ENCODE peak calls at places on chromosome 6, in six cellular contexts. S is right atrium auricular region; G is heart right ventricle; B is effector memory CD4-positive, alpha-beta T cell; D is tibial artery; V is ascending aorta. O is an unnamed sample. For H3K27me3, the result is how much of the 10 kb centered on the place peaks cover.

GRCh38 chr6:43089467-43089866 is 13.4 kb downstream of the PTK7 start:
- DNase-seq in V (no peak), G (no peak), B (no peak), S (no peak), D (no peak), O (no peak)

GRCh38 chr6:149049230-149049629 is 268.3 kb upstream of the TAB2 start:
- DNase-seq in V (no peak), G (no peak), S (no peak), D (no peak), B (no peak), O (no peak)

GRCh38 chr6:48109902-48110301 is 1.1 kb downstream of the PTCHD4 start:
- DNase-seq in D (no peak), G (no peak), S (no peak), V (no peak), B (no peak), O (no peak)

GRCh38 chr6:17431581-17431980 is 38.2 kb downstream of the CAP2 start:
- DNase-seq in G (no peak), D (no peak), B (no peak), S (no peak), V (no peak), O (no peak)

GRCh38 chr6:105359419-105360366 is 43.2 kb downstream of the PREP start:
- DNase-seq in D (no peak), S (no peak), B (no peak), V (no peak), G (no peak), O (no peak)

GRCh38 chr6:52497652-52498408 is 77.7 kb downstream of the EFHC1 start:
- DNase-seq in B (no peak), D (no peak), G (no peak), V (peak), S (peak), O (no peak)

GRCh38 chr6:53154071-53154470 is 5.4 kb upstream of the GCM1 start:
- DNase-seq in S (no peak), D (no peak), B (no peak), G (no peak), V (no peak), O (no peak)

GRCh38 chr6:21556506-21556905 is 37.0 kb upstream of the SOX4 start:
- DNase-seq in G (no peak), V (no peak), D (no peak), B (no peak), S (no peak), O (no peak)

GRCh38 chr6:56292505-56293181 is 45.3 kb upstream of the COL21A1 start:
- DNase-seq in B (no peak), S (no peak), D (no peak), G (no peak), V (no peak), O (no peak)

GRCh38 chr6:157518399-157519250 is 137.6 kb downstream of the ZDHHC14 start:
- DNase-seq in D (no peak), V (no peak), G (no peak), S (no peak), B (no peak), O (no peak)

GRCh38 chr6:55423933-55424332 is 96.7 kb downstream of the GFRAL start:
- DNase-seq in V (no peak), S (no peak), G (no peak), D (no peak), B (no peak), O (no peak)

GRCh38 chr6:111013144-111013905 is 31.5 kb downstream of the RPF2 start:
- DNase-seq in D (no peak), G (no peak), B (no peak), S (no peak), V (no peak), O (no peak)

GRCh38 chr6:42436825-42437224 is 14.9 kb downstream of the TRERF1 start:
- DNase-seq in G (no peak), D (no peak), V (no peak), S (no peak), B (no peak), O (no peak)

GRCh38 chr6:22320750-22321149 is 23.9 kb upstream of the PRL start:
- DNase-seq in S (no peak), B (no peak), D (no peak), V (no peak), G (no peak), O (no peak)

GRCh38 chr6:156474507-156475120 is 302.6 kb upstream of the ARID1B start:
- DNase-seq in D (no peak), V (no peak), S (no peak), G (no peak), B (no peak), O (no peak)

GRCh38 chr6:33989016-33989854 is 156.7 kb downstream of the GRM4 start:
- DNase-seq in V (peak), G (no peak), D (peak), B (no peak), S (no peak), O (peak)

GRCh38 chr6:101069191-101069795 is 188.2 kb upstream of the ASCC3 start:
- DNase-seq in B (no peak), G (no peak), V (no peak), D (no peak), S (no peak), O (no peak)

GRCh38 chr6:124487778-124488431 is 474.3 kb upstream of the RNF217 start:
- DNase-seq in G (no peak), V (no peak), B (no peak), D (no peak), S (no peak), O (no peak)

GRCh38 chr6:157056275-157056674 is 267.0 kb downstream of the TMEM242 start:
- DNase-seq in B (no peak), S (no peak), V (no peak), D (no peak), G (no peak), O (no peak)

GRCh38 chr6:55399331-55399730 is 72.1 kb downstream of the GFRAL start:
- DNase-seq in S (no peak), V (no peak), G (no peak), D (no peak), B (no peak), O (no peak)

GRCh38 chr6:70680396-70680795 is 12.7 kb downstream of the SMAP1 start:
- DNase-seq in S (no peak), V (no peak), B (no peak), G (no peak), D (no peak), O (no peak)

GRCh38 chr6:350371-350770 is 41.2 kb upstream of the IRF4 start:
- DNase-seq in S (no peak), G (no peak), V (no peak), D (no peak), B (no peak), O (no peak)

GRCh38 chr6:93784794-93785757 is 365.7 kb upstream of the EPHA7 start:
- DNase-seq in B (no peak), V (no peak), S (no peak), D (no peak), G (no peak), O (no peak)

GRCh38 chr6:6256881-6257280 is 63.6 kb downstream of the F13A1 start:
- DNase-seq in D (no peak), S (no peak), V (no peak), B (no peak), G (no peak), O (no peak)
- H3K27me3 ChIP-seq in D (under half), S (under half), V (under half), B (under half), G (under half), O (under half)

GRCh38 chr6:1368940-1369339 is 20.4 kb upstream of the FOXF2 start:
- DNase-seq in B (no peak), D (no peak), V (no peak), S (no peak), G (no peak), O (no peak)

GRCh38 chr6:1376653-1377052 is 12.7 kb upstream of the FOXF2 start:
- DNase-seq in D (no peak), B (no peak), S (no peak), V (no peak), G (no peak), O (no peak)

GRCh38 chr6:1367771-1368170 is 21.6 kb upstream of the FOXF2 start:
- DNase-seq in V (no peak), B (no peak), D (no peak), G (no peak), S (no peak), O (no peak)

GRCh38 chr6:1372690-1373089 is 16.7 kb upstream of the FOXF2 start:
- DNase-seq in V (no peak), S (no peak), G (no peak), D (no peak), B (no peak), O (no peak)

DNA sequence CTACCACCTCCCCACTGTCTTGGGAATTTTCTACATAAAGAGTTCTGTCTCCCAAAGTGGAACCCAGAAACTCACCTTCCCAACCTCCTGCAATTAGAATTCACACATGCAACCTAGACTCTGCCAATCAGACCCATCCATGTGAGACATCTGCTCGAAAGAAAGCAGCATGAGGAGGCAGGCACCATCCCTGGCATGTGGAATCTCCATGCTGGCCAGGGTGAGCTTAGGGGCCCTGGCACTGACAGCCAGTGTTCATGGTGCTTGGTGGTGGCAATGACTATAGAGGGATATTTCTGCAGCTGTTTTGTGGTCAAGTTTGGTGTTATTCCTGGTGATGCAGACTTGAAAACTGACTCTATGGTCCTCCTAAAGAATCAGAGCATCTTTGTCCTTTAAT is 17.4 kb upstream of the FOXF2 start:
- DNase-seq in B (no peak), G (no peak), D (no peak), V (no peak), S (no peak), O (no peak)
- H3K27me3 ChIP-seq in B (under half), G (half or more), D (under half), V (under half), S (under half), O (under half)

GRCh38 chr6:126890055-126890454 is 228.4 kb upstream of the RSPO3 start:
- DNase-seq in G (no peak), V (no peak), B (no peak), S (no peak), D (no peak), O (no peak)

GRCh38 chr6:126886106-126886505 is 232.4 kb upstream of the RSPO3 start:
- DNase-seq in G (no peak), B (no peak), D (no peak), V (no peak), S (no peak), O (no peak)

GRCh38 chr6:126891158-126891557 is 227.3 kb upstream of the RSPO3 start:
- DNase-seq in D (no peak), G (no peak), S (no peak), B (no peak), V (no peak), O (no peak)

DNA sequence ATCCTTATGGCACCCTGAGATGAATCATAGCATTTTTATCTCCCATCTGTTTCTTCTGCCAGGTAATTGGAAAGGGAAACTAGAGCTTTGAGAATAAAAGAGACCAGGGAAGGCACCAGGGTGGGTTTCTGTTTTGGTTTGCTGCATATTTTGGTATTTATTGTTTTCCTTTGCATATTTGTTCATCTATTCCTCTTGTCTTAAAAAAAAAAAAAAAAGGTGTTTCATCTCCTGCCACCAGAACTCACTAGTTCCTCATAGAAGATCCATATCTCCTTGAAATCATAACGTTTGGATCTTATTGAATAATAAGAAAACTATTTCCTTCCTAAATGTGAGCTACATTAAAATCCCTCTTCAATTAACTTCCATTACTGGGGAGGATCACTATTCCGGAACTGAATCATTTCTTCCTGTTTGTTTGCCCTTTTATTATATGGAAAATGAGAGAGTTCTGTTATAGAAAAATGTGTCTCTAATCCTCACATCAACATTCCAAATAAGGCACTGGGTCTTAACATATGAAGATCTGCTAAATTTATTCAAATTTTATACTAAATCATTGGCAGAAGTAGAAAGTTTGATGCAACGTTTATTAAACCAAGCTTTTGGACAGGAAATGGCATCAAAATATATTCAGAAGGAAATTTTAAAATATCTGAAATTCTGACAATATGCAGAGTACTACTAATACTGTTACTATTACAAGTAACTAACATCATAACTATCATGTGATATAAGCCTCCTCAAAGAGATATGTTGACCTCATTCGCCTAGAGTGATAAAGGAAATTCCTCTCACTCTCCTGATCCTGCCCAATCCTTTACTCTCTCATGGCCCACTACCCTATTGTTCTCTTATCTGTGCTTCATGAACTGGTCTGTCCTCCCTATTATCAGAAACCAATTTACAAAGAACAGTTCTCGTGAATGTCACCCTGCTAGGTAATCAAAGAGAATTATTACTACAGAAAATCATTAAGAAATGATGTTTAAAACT is 229.4 kb upstream of the RSPO3 start:
- DNase-seq in V (no peak), G (no peak), B (no peak), D (no peak), S (no peak), O (no peak)
- H3K27me3 ChIP-seq in V (under half), G (under half), B (under half), D (under half), S (under half), O (under half)

GRCh38 chr6:26329763-26330511 is 35.1 kb upstream of the BTN3A2 start:
- DNase-seq in B (peak), V (no peak), D (no peak), G (no peak), S (no peak), O (no peak)
- H3K27me3 ChIP-seq in B (under half), V (under half), D (under half), G (half or more), S (under half), O (under half)

GRCh38 chr6:45956663-45957062 is 59.0 kb downstream of the CLIC5 start:
- DNase-seq in B (no peak), D (no peak), V (no peak), S (no peak), G (no peak), O (no peak)
- H3K27me3 ChIP-seq in B (under half), D (under half), V (under half), S (under half), G (under half), O (under half)

DNA sequence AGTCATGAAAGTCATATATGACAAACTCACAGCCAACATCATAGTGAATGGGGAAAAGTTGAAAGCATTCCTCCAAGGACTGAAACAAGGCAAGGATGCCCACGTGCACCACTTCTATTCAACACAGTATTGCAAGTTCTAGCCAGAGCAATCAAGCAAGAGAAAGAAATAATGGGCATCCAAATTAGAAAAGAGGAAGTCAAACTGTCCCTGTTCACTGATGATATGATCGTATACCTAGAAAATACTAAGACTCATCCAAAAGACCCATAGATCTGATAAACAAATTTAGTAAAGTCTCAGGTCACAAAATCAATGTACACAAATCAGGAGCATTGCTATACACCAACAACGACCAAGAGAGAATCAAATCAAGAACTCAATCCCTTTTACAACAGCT is 41.2 kb downstream of the RPP21 start:
- DNase-seq in G (no peak), B (no peak), D (no peak), V (no peak), S (no peak), O (no peak)
- H3K27me3 ChIP-seq in G (half or more), B (under half), D (under half), V (under half), S (under half), O (under half)